ENCODE peak calls at places on chromosomes 5 and 9, in four cellular contexts. T is A549, U is HTR-8/SVneo, Q is NCI-H1105 treated with DMSO at 0.1 percent for 48 hours. H is an unnamed sample.

GRCh38 chr5:65356274-65356673 is 125.4 kb downstream of the ADAMTS6 start:
- DNase-seq in T (no peak), U (no peak), Q (no peak), H (no peak)

GRCh38 chr5:143588933-143589662 is 185.6 kb upstream of the NR3C1 start:
- DNase-seq in T (no peak), U (no peak), Q (no peak), H (no peak)

GRCh38 chr5:158553195-158553945 is 546.3 kb downstream of the EBF1 start:
- DNase-seq in T (no peak), U (no peak), Q (no peak), H (no peak)

GRCh38 chr5:151477106-151477505 is 29.7 kb downstream of the SLC36A1 start:
- DNase-seq in T (no peak), U (no peak), Q (no peak), H (no peak)

GRCh38 chr5:143131983-143132382 is 271.5 kb downstream of the NR3C1 start:
- DNase-seq in T (no peak), U (no peak), Q (no peak), H (no peak)

GRCh38 chr5:5340206-5340729 is 82.2 kb upstream of the ICE1 start:
- DNase-seq in T (peak), U (peak), Q (no peak), H (peak)

GRCh38 chr5:53681079-53681478 is 120.6 kb downstream of the NDUFS4 start:
- DNase-seq in T (no peak), U (no peak), Q (no peak), H (no peak)

GRCh38 chr9:137960496-137960895 is 82.9 kb downstream of the CACNA1B start:
- DNase-seq in T (peak), U (no peak), Q (no peak), H (peak)

GRCh38 chr9:137300607-137301085 is 1.4 kb downstream of the NRARP start:
- DNase-seq in T (peak), U (no peak), Q (no peak), H (no peak)

GRCh38 chr5:172059661-172060100 is 53.2 kb upstream of the FBXW11 start:
- DNase-seq in T (no peak), U (peak), Q (no peak), H (no peak)

GRCh38 chr5:54985301-54986268 is at the start of gene ESM1:
- DNase-seq in T (no peak), U (peak), Q (no peak), H (no peak)

GRCh38 chr5:18433336-18433735 is 799.1 kb downstream of the TAF11L14 start:
- DNase-seq in T (no peak), U (no peak), Q (no peak), H (no peak)

GRCh38 chr9:100111235-100111634 is 12.2 kb downstream of the INVS start:
- DNase-seq in T (no peak), U (no peak), Q (peak), H (peak)

GRCh38 chr9:6924988-6925563 is 167.3 kb downstream of the KDM4C start:
- DNase-seq in T (no peak), U (no peak), Q (no peak), H (no peak)

GRCh38 chr9:127403507-127404192 is 6.7 kb downstream of the SLC2A8 start:
- DNase-seq in T (no peak), U (no peak), Q (no peak), H (no peak)

GRCh38 chr5:19608434-19608833 is 379.6 kb downstream of the CDH18 start:
- DNase-seq in T (peak), U (peak), Q (peak), H (no peak)

GRCh38 chr5:68192679-68193060 is 22.9 kb upstream of the PIK3R1 start:
- DNase-seq in T (no peak), U (no peak), Q (no peak), H (no peak)

GRCh38 chr9:3478549-3478953 is 47.2 kb downstream of the RFX3 start:
- DNase-seq in T (no peak), U (no peak), Q (no peak), H (no peak)

GRCh38 chr5:143824851-143825720 is 13.1 kb downstream of the HMHB1 start:
- DNase-seq in T (peak), U (peak), Q (peak), H (peak)

GRCh38 chr9:101566904-101567724 is 27.7 kb downstream of the PPP3R2 start:
- DNase-seq in T (peak), U (peak), Q (no peak), H (no peak)

GRCh38 chr9:1077616-1078015 is 27.5 kb downstream of the DMRT2 start:
- DNase-seq in T (no peak), U (no peak), Q (no peak), H (no peak)

GRCh38 chr5:141508808-141509611 is 20.1 kb downstream of the PCDHGC5 start:
- DNase-seq in T (no peak), U (peak), Q (peak), H (peak)

GRCh38 chr5:137218471-137218870 is 280.7 kb downstream of the SPOCK1 start:
- DNase-seq in T (peak), U (no peak), Q (no peak), H (peak)

GRCh38 chr5:81181576-81182316 is 51.4 kb upstream of the CKMT2 start:
- DNase-seq in T (no peak), U (no peak), Q (no peak), H (no peak)

GRCh38 chr9:36164989-36165388 is 4.2 kb upstream of the CCIN start:
- DNase-seq in T (no peak), U (no peak), Q (no peak), H (no peak)

GRCh38 chr5:14305045-14305444 is 161.9 kb downstream of the TRIO start:
- DNase-seq in T (peak), U (no peak), Q (no peak), H (peak)

GRCh38 chr5:43396762-43397304 is 15.4 kb downstream of the CCL28 start:
- DNase-seq in T (peak), U (no peak), Q (no peak), H (peak)

GRCh38 chr5:61817472-61818326 is 485.6 kb downstream of the ZSWIM6 start:
- DNase-seq in T (peak), U (peak), Q (peak), H (peak)

GRCh38 chr9:2765250-2765880 is 48.1 kb downstream of the KCNV2 start:
- DNase-seq in T (no peak), U (no peak), Q (no peak), H (no peak)

GRCh38 chr9:73125651-73126050 is 26.0 kb upstream of the ANXA1 start:
- DNase-seq in T (no peak), U (no peak), Q (no peak), H (no peak)